ENCODE peak calls at places on chromosome 1, in four cellular contexts. I is occipital lobe, R is H9, W is spleen. Q is an unnamed sample.

GRCh38 chr1:244970236-244970652 is 105.9 kb upstream of the HNRNPU start:
- DNase-seq in R (peak), I (peak), W (peak), Q (no peak)

GRCh38 chr1:156490401-156491032 is 10.1 kb downstream of the MEF2D start:
- DNase-seq in R (peak), I (no peak), W (no peak), Q (peak)

GRCh38 chr1:108865316-108865910 is 8.5 kb upstream of the AKNAD1 start:
- DNase-seq in I (no peak), W (no peak), R (no peak), Q (no peak)

GRCh38 chr1:180179162-180179957 is 24.7 kb downstream of the QSOX1 start:
- DNase-seq in I (no peak), R (no peak), W (peak), Q (peak)

GRCh38 chr1:23480187-23481025 is 3.6 kb downstream of the ASAP3 start:
- DNase-seq in W (no peak), R (no peak), I (no peak), Q (peak)

GRCh38 chr1:244989813-244990212 is 125.5 kb upstream of the HNRNPU start:
- DNase-seq in R (no peak), I (no peak), W (no peak), Q (no peak)

GRCh38 chr1:38891753-38892152 is 10.4 kb upstream of the GJA9 start:
- DNase-seq in R (peak), W (no peak), I (no peak), Q (no peak)

GRCh38 chr1:11845641-11846335 is 1.8 kb downstream of the NPPA start:
- DNase-seq in R (no peak), I (no peak), W (no peak), Q (no peak)

GRCh38 chr1:154407021-154407865 is 2.1 kb downstream of the IL6R start:
- DNase-seq in R (no peak), I (no peak), W (no peak), Q (no peak)

GRCh38 chr1:179550753-179551682 is 24.7 kb downstream of the NPHS2 start:
- DNase-seq in I (no peak), R (no peak), W (no peak), Q (no peak)

GRCh38 chr1:159055181-159055621 is 21.4 kb downstream of the AIM2 start:
- DNase-seq in W (no peak), R (no peak), I (no peak), Q (no peak)

GRCh38 chr1:151972533-151973270 is 21.0 kb downstream of the S100A10 start:
- DNase-seq in I (no peak), R (peak), W (no peak), Q (no peak)